ENCODE peak calls at places on chromosomes 11 and 22, in nine cellular contexts. Y, N, H, C, M, Z, V, K and J are unnamed samples.

GRCh38 chr22:39598017-39598965 is 27.7 kb downstream of the CACNA1I start:
- DNase-seq in M (no peak), N (peak; percentile 76), H (no peak), K (peak; percentile 67), C (peak; percentile 93), Z (peak; percentile 26), Y (peak; percentile 59), V (no peak), J (no peak)

GRCh38 chr22:29813563-29813962 is 24.5 kb downstream of the ASCC2 start:
- DNase-seq in H (no peak), N (no peak), Z (peak; percentile 29), M (no peak), K (no peak), C (no peak), Y (no peak), V (no peak), J (no peak)

GRCh38 chr11:10664005-10664404 is 29.6 kb downstream of the IRAG1 start:
- DNase-seq in M (no peak), H (peak; percentile 71), C (no peak), V (no peak), Z (no peak), K (no peak), N (no peak), Y (no peak), J (peak; percentile 48)

GRCh38 chr22:30646518-30647160 is 11.1 kb downstream of the SLC35E4 start:
- DNase-seq in C (no peak), Z (no peak), V (no peak), N (no peak), K (no peak), M (no peak), H (no peak), Y (no peak), J (no peak)

GRCh38 chr22:24285245-24285644 is 14.6 kb downstream of the SPECC1L start:
- DNase-seq in C (no peak), N (no peak), Y (no peak), K (no peak), H (no peak), V (no peak), M (no peak), Z (no peak), J (no peak)

GRCh38 chr11:97234016-97234415 is 844.2 kb downstream of the JRKL start:
- DNase-seq in M (no peak), Y (no peak), V (no peak), C (no peak), H (no peak), Z (no peak), N (no peak), K (no peak), J (no peak)

GRCh38 chr22:20297414-20298109 is 22.3 kb downstream of the DGCR6L start:
- DNase-seq in V (no peak), Y (no peak), Z (no peak), C (no peak), H (no peak), M (no peak), N (no peak), K (no peak), J (no peak)

GRCh38 chr11:123054301-123055065 is 7.5 kb downstream of the HSPA8 start:
- DNase-seq in V (no peak), Y (no peak), C (no peak), Z (peak; percentile 58), K (no peak), N (peak; percentile 52), M (no peak), H (peak; percentile 43), J (no peak)

GRCh38 chr11:97722721-97723120 is 1298.0 kb upstream of the CNTN5 start:
- DNase-seq in Y (no peak), C (no peak), V (no peak), N (no peak), Z (no peak), H (no peak), K (no peak), M (no peak), J (no peak)

GRCh38 chr22:17205432-17205831 is 13.8 kb downstream of the ADA2 start:
- DNase-seq in Y (no peak), Z (no peak), V (no peak), M (no peak), N (no peak), K (no peak), H (no peak), C (no peak), J (no peak)

GRCh38 chr11:93236741-93237675 is 39.2 kb upstream of the SLC36A4 start:
- DNase-seq in V (peak; percentile 5), M (no peak), C (no peak), Y (no peak), K (no peak), Z (peak; percentile 26), N (peak; percentile 30), H (no peak), J (no peak)

GRCh38 chr11:65655570-65656332 is 7.0 kb downstream of the RELA start:
- DNase-seq in V (no peak), M (no peak), H (no peak), Z (no peak), K (no peak), C (no peak), N (no peak), Y (no peak), J (no peak)

GRCh38 chr11:14818779-14819178 is 73.3 kb downstream of the CYP2R1 start:
- DNase-seq in H (no peak), K (no peak), N (no peak), Z (no peak), M (no peak), V (no peak), C (no peak), Y (no peak), J (no peak)

GRCh38 chr11:45150943-45151342 is 4.5 kb downstream of the PRDM11 start:
- DNase-seq in C (no peak), H (no peak), Z (no peak), V (no peak), K (no peak), N (no peak), M (no peak), Y (no peak), J (no peak)

GRCh38 chr11:102592634-102593581 is 32.2 kb downstream of the MMP20 start:
- DNase-seq in C (no peak), N (no peak), V (no peak), Z (peak; percentile 50), H (no peak), K (no peak), M (no peak), Y (no peak), J (no peak)

GRCh38 chr22:33922268-33922667 is 2.0 kb upstream of the LARGE1 start:
- DNase-seq in H (no peak), K (no peak), V (peak; percentile 7), Y (no peak), N (no peak), M (peak; percentile 49), Z (peak; percentile 33), C (peak; percentile 67), J (no peak)

GRCh38 chr11:121112498-121113455 is 11.7 kb downstream of the TECTA start:
- DNase-seq in N (peak; percentile 53), M (peak; percentile 54), K (no peak), V (peak; percentile 68), C (no peak), Z (peak; percentile 51), Y (no peak), H (no peak), J (no peak)

GRCh38 chr11:1442163-1442562 is 44.4 kb downstream of the MOB2 start:
- DNase-seq in V (no peak), H (no peak), Y (no peak), M (no peak), Z (no peak), C (no peak), N (no peak), K (no peak), J (no peak)